ENCODE peak calls at places on chromosome 4, in six cellular contexts. J is GM12865, M is uterus, F is WTC11, I is fibroblast of villous mesenchyme, S is astrocyte of the cerebellum. W is an unnamed sample.

GRCh38 chr4:20512053-20512810 is 188.0 kb upstream of the PACRGL start:
- DNase-seq in I (no peak), J (no peak), M (no peak), S (no peak), F (no peak), W (peak; percentile 31)

GRCh38 chr4:2624782-2625548 is 88.5 kb downstream of the FAM193A start:
- DNase-seq in F (no peak), M (no peak), S (no peak), I (no peak), J (no peak), W (no peak)

GRCh38 chr4:80309301-80310004 is 26.1 kb upstream of the CFAP299 start:
- DNase-seq in S (peak; percentile 77), J (no peak), I (peak; percentile 58), M (no peak), F (no peak), W (peak; percentile 91)

GRCh38 chr4:176840166-176840565 is 47.4 kb upstream of the VEGFC start:
- DNase-seq in J (no peak), F (no peak), M (no peak), I (peak; percentile 77), S (peak; percentile 36), W (peak; percentile 43)

GRCh38 chr4:147407261-147408045 is 73.4 kb upstream of the EDNRA start:
- DNase-seq in F (peak; percentile 59), I (peak; percentile 47), J (peak; percentile 4), M (no peak), S (peak; percentile 44), W (no peak)

GRCh38 chr4:35247047-35247446 is 997.3 kb downstream of the ARAP2 start:
- DNase-seq in S (no peak), J (no peak), M (no peak), F (no peak), I (no peak), W (no peak)

GRCh38 chr4:55358668-55359067 is 12.6 kb downstream of the SRD5A3 start:
- DNase-seq in S (peak; percentile 53), F (no peak), J (peak; percentile 50), I (peak; percentile 93), M (peak; percentile 29), W (peak; percentile 75)

GRCh38 chr4:148776944-148777343 is 334.7 kb upstream of the NR3C2 start:
- DNase-seq in I (no peak), S (peak; percentile 59), M (no peak), J (no peak), F (no peak), W (peak; percentile 35)

GRCh38 chr4:140239311-140239710 is 85.3 kb upstream of the MAML3 start:
- DNase-seq in S (no peak), F (no peak), I (no peak), M (no peak), J (no peak), W (no peak)

GRCh38 chr4:102759835-102760644 is 728 bp downstream of the MANBA start:
- DNase-seq in S (peak; percentile 18), J (peak; percentile 65), M (peak; percentile 35), I (peak; percentile 73), F (no peak), W (peak; percentile 68)

GRCh38 chr4:69322055-69322454 is 41.8 kb downstream of the UGT2B28 start:
- DNase-seq in S (peak; percentile 13), J (no peak), F (no peak), M (no peak), I (peak; percentile 3), W (peak; percentile 19)

GRCh38 chr4:8319731-8320385 is 50.3 kb downstream of the HTRA3 start:
- DNase-seq in S (no peak), F (no peak), I (no peak), M (peak; percentile 72), J (no peak), W (no peak)

GRCh38 chr4:17280266-17280665 is 231.6 kb downstream of the QDPR start:
- DNase-seq in S (no peak), J (no peak), I (no peak), M (no peak), F (no peak), W (no peak)

GRCh38 chr4:178612725-178613124 is 1170.5 kb upstream of the AGA start:
- DNase-seq in S (no peak), I (no peak), F (no peak), M (no peak), J (no peak), W (no peak)

GRCh38 chr4:14338206-14338605 is 664.1 kb upstream of the CPEB2 start:
- DNase-seq in J (no peak), S (no peak), F (no peak), I (peak; percentile 3), M (no peak), W (peak; percentile 15)

GRCh38 chr4:156137971-156138581 is 184.4 kb upstream of the CTSO start:
- DNase-seq in M (no peak), F (no peak), I (no peak), S (no peak), J (no peak), W (no peak)

GRCh38 chr4:107619065-107619464 is 101.0 kb downstream of the PAPSS1 start:
- DNase-seq in I (peak; percentile 76), M (no peak), J (no peak), S (peak; percentile 62), F (no peak), W (peak; percentile 84)

GRCh38 chr4:101222156-101222845 is 125.0 kb downstream of the PPP3CA start:
- DNase-seq in S (no peak), I (no peak), J (no peak), M (no peak), F (no peak), W (peak; percentile 36)

GRCh38 chr4:101218346-101218745 is 129.0 kb downstream of the PPP3CA start:
- DNase-seq in J (no peak), M (no peak), S (no peak), F (no peak), I (peak; percentile 56), W (peak; percentile 21)

GRCh38 chr4:101218894-101219293 is 128.4 kb downstream of the PPP3CA start:
- DNase-seq in I (no peak), M (no peak), F (no peak), J (no peak), S (no peak), W (no peak)

GRCh38 chr4:101224358-101225218 is 122.7 kb downstream of the PPP3CA start:
- DNase-seq in J (no peak), F (no peak), S (no peak), I (no peak), M (no peak), W (no peak)

GRCh38 chr4:101221294-101221693 is 126.0 kb downstream of the PPP3CA start:
- DNase-seq in M (no peak), S (peak; percentile 16), F (no peak), J (no peak), I (peak; percentile 43), W (no peak)
- TF ChIP-seq CTCF in M (no peak), S (no peak), F (no peak), J (no peak), I (no peak), W (no peak)

DNA sequence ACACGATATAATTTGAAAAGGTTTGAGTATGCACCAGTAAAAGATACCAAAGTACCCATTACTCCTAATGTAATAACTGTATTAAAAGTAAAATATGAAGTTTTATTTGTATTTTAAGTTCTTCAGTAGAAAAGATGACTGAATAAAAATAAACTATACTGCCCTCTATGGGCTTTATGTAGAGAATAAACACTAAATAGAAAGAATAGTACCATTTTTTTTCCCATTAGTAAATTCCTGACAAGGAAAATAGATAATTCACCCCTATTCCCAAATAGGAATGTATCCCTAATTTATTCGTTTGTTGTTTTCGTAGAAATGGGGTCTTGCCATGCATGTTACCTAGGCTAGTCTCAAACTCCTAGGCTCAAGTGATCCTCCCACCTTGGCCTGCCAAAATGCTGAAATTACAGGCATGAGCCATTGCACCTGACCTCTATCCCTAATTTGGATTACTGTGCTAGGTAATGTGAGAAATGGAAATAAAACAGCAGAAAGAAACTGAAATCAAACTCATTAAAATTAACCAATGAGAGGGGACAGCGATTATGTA is 73.6 kb upstream of the COX18 start:
- DNase-seq in S (no peak), I (no peak), J (no peak), M (no peak), F (no peak), W (no peak)
- TF ChIP-seq CTCF in S (no peak), I (no peak), J (no peak), M (no peak), F (no peak), W (peak; percentile 11)

DNA sequence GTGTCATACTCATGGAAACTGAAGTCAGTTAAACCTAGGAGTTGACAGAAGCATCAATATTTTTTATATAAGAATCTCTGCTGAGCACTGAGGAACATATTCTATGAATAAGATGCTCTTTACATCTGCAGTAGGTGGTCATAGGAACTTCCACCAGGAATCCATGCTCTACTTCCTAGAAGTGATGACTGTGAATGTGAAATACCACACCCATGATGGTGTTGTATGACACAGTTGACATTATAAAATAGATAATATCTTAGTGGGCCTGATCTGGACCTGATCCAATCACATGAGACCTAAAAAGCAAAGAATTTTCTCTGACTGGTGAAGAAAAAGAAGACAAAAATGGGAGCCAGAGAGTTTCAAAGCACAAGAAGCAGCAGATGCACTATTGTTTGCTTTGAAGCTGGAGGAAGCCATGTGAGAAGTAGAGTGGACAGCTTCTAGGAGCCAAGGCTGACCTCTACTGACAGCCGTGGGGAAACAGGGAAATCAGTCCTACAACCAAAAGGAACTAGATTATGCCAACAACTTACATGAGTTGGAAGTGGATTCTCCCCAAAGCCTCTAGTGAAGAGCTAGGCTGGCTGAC is 68.6 kb upstream of the HS3ST1 start:
- DNase-seq in J (peak; percentile 19), F (no peak), S (no peak), I (no peak), M (no peak), W (no peak)
- TF ChIP-seq CTCF in J (no peak), F (no peak), S (no peak), I (no peak), M (no peak), W (no peak)

GRCh38 chr4:94523617-94524016 is 71.9 kb downstream of the PDLIM5 start:
- DNase-seq in J (no peak), S (no peak), I (peak; percentile 57), M (no peak), F (no peak), W (peak; percentile 68)

GRCh38 chr4:94523033-94523590 is 71.4 kb downstream of the PDLIM5 start:
- DNase-seq in J (no peak), S (no peak), F (no peak), M (no peak), I (no peak), W (peak; percentile 47)

GRCh38 chr4:94528792-94529451 is 77.2 kb downstream of the PDLIM5 start:
- DNase-seq in I (no peak), S (no peak), M (no peak), J (no peak), F (no peak), W (no peak)

GRCh38 chr4:94527556-94528233 is 76.0 kb downstream of the PDLIM5 start:
- DNase-seq in J (no peak), M (no peak), I (no peak), F (no peak), S (no peak), W (no peak)

DNA sequence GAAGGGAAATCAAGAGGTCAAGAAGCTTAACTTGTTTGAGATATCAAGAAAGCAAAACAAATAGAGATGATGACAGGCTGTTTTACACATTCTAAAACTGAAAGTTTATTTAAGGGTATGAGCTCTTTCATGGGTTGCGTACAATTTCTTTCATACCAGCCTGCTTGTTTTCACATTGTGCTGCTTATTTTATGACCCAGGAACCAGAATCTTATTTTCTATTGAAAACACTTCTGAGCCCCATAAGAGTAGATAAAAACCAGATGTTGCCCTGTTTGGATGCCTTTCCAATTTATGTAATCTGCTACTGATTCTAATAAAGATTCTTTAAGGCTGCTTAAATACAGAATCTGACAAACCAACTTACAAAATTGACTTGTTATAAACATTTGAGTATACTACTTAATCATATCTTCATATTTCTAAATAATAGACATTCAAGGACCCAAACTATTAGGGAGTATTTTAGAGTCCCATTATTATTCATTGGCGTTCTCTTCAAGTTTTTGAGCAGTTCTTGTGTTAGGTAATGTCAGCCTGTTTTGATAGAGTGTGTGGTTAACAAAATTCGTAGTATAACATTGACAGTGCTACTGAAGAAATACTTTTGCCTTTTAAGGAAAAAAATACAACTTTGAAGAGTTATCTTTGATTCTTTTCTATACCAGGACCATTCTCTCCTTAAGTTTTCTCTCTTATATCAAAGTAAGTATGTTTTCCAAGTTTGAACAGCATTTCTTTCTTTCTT is 74.4 kb downstream of the PDLIM5 start:
- DNase-seq in F (no peak), S (no peak), J (peak; percentile 60), M (no peak), I (peak; percentile 97), W (no peak)
- TF ChIP-seq CTCF in F (no peak), S (no peak), J (no peak), M (no peak), I (no peak), W (no peak)

W was measured in fibroblast of pulmonary artery.